ENCODE peak calls at places on chromosomes 12 and 14, in eight cellular contexts. R is endodermal cell, M is heart left ventricle, N is neural progenitor cell, Z is fibroblast of lung, T is Peyer's patch, Q is esophagus muscularis mucosa, B is left ventricle myocardium inferior. K is an unnamed sample.

GRCh38 chr14:31283153-31283552 is 75.6 kb upstream of the HECTD1 start:
- DNase-seq in T (no peak), Z (no peak), N (no peak), Q (no peak), B (no peak), M (no peak), R (no peak), K (no peak)

GRCh38 chr14:53470351-53471043 is 317.4 kb upstream of the DDHD1 start:
- DNase-seq in Z (peak), M (peak), N (no peak), B (peak), Q (no peak), T (no peak), R (peak), K (peak)

GRCh38 chr14:20262642-20263128 is 23.6 kb downstream of the OR11H4 start:
- DNase-seq in B (no peak), Q (no peak), T (no peak), R (peak), Z (peak), N (no peak), M (no peak), K (no peak)

GRCh38 chr14:31745741-31746140 is 184.5 kb downstream of the NUBPL start:
- DNase-seq in N (no peak), Q (no peak), M (no peak), Z (no peak), R (peak), B (no peak), T (no peak), K (no peak)

GRCh38 chr12:43425361-43425760 is 126.6 kb downstream of the ADAMTS20 start:
- DNase-seq in M (no peak), B (no peak), N (no peak), Z (no peak), T (no peak), Q (no peak), R (no peak), K (no peak)

GRCh38 chr12:71503579-71504470 is 64.2 kb downstream of the LGR5 start:
- DNase-seq in B (no peak), N (peak), R (no peak), T (no peak), Q (no peak), M (no peak), Z (no peak), K (no peak)

GRCh38 chr12:77337327-77337726 is 272.0 kb upstream of the E2F7 start:
- DNase-seq in N (peak), Z (no peak), M (no peak), Q (no peak), T (no peak), R (no peak), B (no peak), K (no peak)

GRCh38 chr12:75550401-75550851 is 39.0 kb upstream of the KRR1 start:
- DNase-seq in Z (no peak), N (no peak), R (no peak), Q (no peak), T (no peak), B (peak), M (peak), K (no peak)

GRCh38 chr12:91413591-91413990 is 231.0 kb upstream of the DCN start:
- DNase-seq in M (no peak), B (no peak), R (no peak), Q (no peak), N (no peak), T (no peak), Z (peak), K (peak)

GRCh38 chr14:54625158-54625557 is 58.2 kb downstream of the SAMD4A start:
- DNase-seq in M (no peak), T (no peak), B (no peak), Q (no peak), N (no peak), R (no peak), Z (peak), K (no peak)

GRCh38 chr12:946656-947055 is 2.8 kb downstream of the RAD52 start:
- DNase-seq in Q (no peak), N (no peak), B (no peak), T (no peak), R (no peak), Z (peak), M (no peak), K (no peak)

GRCh38 chr12:60172266-60172665 is 576.4 kb downstream of the SLC16A7 start:
- DNase-seq in M (no peak), R (no peak), Z (no peak), N (no peak), Q (no peak), B (no peak), T (no peak), K (no peak)

GRCh38 chr12:54984602-54985376 is at the start of gene TESPA1:
- DNase-seq in R (no peak), M (peak), T (peak), N (no peak), Z (no peak), Q (no peak), B (peak), K (no peak)

GRCh38 chr12:52361553-52361952 is 5.7 kb downstream of the KRT85 start:
- DNase-seq in M (no peak), Z (no peak), T (no peak), B (no peak), N (no peak), R (no peak), Q (no peak), K (no peak)

GRCh38 chr12:21026302-21026701 is 104.7 kb upstream of the SLCO1B1 start:
- DNase-seq in M (no peak), B (no peak), Z (no peak), R (no peak), N (no peak), T (no peak), Q (no peak), K (no peak)

GRCh38 chr14:90045608-90046007 is 16.2 kb upstream of the KCNK13 start:
- DNase-seq in T (no peak), N (no peak), B (no peak), Z (no peak), M (no peak), Q (no peak), R (no peak), K (no peak)

GRCh38 chr12:30822385-30823139 is 67.8 kb upstream of the CAPRIN2 start:
- DNase-seq in N (peak), Q (no peak), M (peak), Z (peak), B (peak), R (peak), T (peak), K (no peak)

GRCh38 chr14:52150162-52150561 is 81.3 kb upstream of the NID2 start:
- DNase-seq in B (no peak), Q (no peak), T (no peak), M (no peak), N (no peak), R (no peak), Z (no peak), K (no peak)

GRCh38 chr12:68745376-68745903 is 536 bp upstream of the SLC35E3 start:
- DNase-seq in R (no peak), Z (peak), Q (no peak), T (no peak), B (no peak), N (no peak), M (no peak), K (no peak)

GRCh38 chr14:86935241-86935640 is 1057.7 kb downstream of the GALC start:
- DNase-seq in N (no peak), Q (no peak), M (no peak), Z (no peak), T (no peak), B (no peak), R (no peak), K (peak)

GRCh38 chr12:1926274-1926673 is 7.8 kb upstream of the CACNA2D4 start:
- DNase-seq in R (peak), M (no peak), Z (no peak), N (no peak), B (no peak), Q (peak), T (no peak), K (no peak)

GRCh38 chr12:101935769-101936741 is 58.7 kb downstream of the DRAM1 start:
- DNase-seq in Q (no peak), N (no peak), M (peak), T (no peak), B (peak), Z (peak), R (peak), K (no peak)

GRCh38 chr12:4031703-4032291 is 158.6 kb upstream of the PARP11 start:
- DNase-seq in R (peak), M (no peak), Z (no peak), N (no peak), Q (no peak), T (no peak), B (peak), K (no peak)
- TF ChIP-seq CTCF in R (peak), M (no peak), Z (no peak), N (peak), Q (no peak), T (no peak), B (no peak), K (peak)

DNA sequence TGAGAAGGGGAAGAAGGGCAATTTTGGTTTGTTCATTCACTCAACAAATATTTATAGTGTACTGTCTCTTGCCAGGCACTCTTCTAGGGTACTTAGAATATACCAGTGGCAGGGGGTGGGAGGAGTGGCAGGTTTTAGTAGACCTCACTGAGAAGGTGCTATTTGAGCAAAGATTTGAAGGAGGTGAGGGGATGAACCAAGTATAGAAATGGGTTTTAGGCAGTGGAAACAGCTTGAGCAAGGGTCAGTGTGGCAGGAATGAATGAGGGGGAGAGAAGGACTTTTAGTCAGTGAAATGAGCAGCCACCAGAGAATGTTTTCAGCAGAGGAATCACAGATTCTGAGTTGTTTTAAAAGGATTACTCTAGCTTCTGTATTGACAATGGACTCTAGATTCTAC is 2.3 kb downstream of the PRIM1 start:
- DNase-seq in Q (no peak), M (no peak), R (no peak), B (no peak), N (no peak), Z (no peak), T (no peak), K (no peak)
- H3K4me3 ChIP-seq in Q (no peak), M (no peak), R (no peak), B (no peak), N (no peak), Z (no peak), T (no peak), K (no peak)

DNA sequence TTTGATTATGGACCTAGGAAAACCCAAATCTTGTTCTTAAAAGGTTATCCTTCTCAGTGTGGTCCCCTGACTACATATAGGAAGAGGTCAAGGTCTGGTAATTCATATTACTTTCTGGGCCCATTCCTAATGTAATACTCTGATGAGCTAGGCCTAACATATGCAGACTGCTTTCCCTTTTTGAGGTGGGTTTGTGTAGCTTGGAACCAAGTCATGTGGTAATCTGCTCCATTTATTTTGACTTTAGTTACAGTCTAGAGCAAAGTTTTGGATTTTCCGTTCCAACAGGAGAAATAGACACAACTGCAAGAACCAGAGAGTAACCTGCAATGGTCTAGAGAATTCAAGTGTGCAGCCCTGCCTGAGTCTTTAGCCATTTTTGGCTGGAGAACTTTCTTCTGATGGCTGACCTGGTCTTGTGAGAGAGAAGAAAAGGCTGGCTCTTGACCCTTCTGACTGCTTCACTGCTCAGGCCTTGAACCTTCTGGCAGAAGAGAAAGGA is 22.5 kb downstream of the TTC6 start:
- DNase-seq in T (no peak), N (no peak), M (no peak), Q (no peak), R (no peak), B (no peak), Z (no peak), K (no peak)
- TF ChIP-seq CTCF in T (no peak), N (no peak), M (no peak), Q (no peak), R (no peak), B (no peak), Z (no peak), K (no peak)

DNA sequence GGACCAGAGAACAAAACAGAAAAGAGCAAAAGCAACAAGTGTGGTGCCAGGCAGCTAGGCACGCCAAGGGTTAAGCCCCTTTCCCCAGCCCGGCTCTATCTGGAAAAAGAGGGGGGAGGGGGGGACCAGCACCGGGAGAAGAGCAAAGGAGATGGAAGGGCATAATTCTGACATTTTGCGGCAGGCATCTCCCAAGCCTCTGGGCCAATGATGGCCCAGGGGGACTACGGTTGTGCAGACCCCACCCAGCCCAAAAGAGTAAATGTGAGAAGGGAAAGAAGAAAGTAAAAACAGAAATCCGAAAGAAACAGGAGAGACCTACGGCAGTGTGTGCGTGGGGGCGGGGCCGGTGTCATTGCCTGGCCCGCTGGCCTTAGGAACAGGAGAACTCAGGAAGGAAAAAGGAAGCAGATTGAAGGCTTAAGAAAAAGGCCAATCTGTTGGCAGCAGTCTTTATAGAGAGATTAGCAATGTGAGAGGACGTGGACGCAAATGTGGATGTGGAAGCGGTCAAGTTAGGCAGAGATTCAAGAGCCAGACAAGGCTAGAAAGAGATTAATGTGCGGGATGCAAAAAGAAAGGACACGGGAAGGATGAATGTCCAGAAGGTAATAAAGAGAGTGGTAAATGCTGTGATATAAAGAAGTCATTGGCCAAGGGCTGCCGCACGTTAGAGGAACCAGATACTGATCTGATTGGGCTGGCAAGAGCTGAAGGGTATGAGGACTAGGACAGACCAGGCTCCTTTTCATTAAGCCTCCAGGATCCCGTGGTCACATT is 59.2 kb downstream of the DHRS2 start:
- DNase-seq in R (peak), B (peak), Q (no peak), T (no peak), Z (no peak), M (peak), N (peak), K (no peak)
- H3K4me3 ChIP-seq in R (peak), B (peak), Q (peak), T (peak), Z (no peak), M (peak), N (peak), K (peak)

GRCh38 chr12:111335811-111336210 is 33.1 kb downstream of the PHETA1 start:
- DNase-seq in B (no peak), N (no peak), T (no peak), R (no peak), M (no peak), Q (no peak), Z (no peak), K (no peak)
- TF ChIP-seq CTCF in B (no peak), N (no peak), T (no peak), R (no peak), M (no peak), Q (no peak), Z (no peak), K (no peak)

GRCh38 chr14:35336171-35337073 is 44.2 kb downstream of the PSMA6 start:
- DNase-seq in Q (peak), R (peak), T (peak), Z (peak), N (peak), M (peak), B (peak), K (peak)
- H3K4me3 ChIP-seq in Q (peak), R (no peak), T (peak), Z (no peak), N (no peak), M (peak), B (peak), K (no peak)

GRCh38 chr12:27523305-27523641 is 733 bp upstream of the PPFIBP1 start:
- DNase-seq in Q (no peak), B (no peak), T (no peak), Z (no peak), R (no peak), N (peak), M (no peak), K (no peak)

GRCh38 chr12:27525373-27525772 is 1.4 kb downstream of the PPFIBP1 start:
- DNase-seq in Z (peak), T (no peak), M (no peak), B (no peak), Q (no peak), N (peak), R (peak), K (no peak)

GRCh38 chr12:27524489-27524835 is 456 bp downstream of the PPFIBP1 start:
- DNase-seq in Z (no peak), N (no peak), M (no peak), R (no peak), Q (no peak), B (no peak), T (no peak), K (no peak)

GRCh38 chr12:27524839-27525238 is 833 bp downstream of the PPFIBP1 start:
- DNase-seq in N (no peak), M (no peak), T (peak), Z (peak), B (no peak), Q (no peak), R (no peak), K (no peak)

DNA sequence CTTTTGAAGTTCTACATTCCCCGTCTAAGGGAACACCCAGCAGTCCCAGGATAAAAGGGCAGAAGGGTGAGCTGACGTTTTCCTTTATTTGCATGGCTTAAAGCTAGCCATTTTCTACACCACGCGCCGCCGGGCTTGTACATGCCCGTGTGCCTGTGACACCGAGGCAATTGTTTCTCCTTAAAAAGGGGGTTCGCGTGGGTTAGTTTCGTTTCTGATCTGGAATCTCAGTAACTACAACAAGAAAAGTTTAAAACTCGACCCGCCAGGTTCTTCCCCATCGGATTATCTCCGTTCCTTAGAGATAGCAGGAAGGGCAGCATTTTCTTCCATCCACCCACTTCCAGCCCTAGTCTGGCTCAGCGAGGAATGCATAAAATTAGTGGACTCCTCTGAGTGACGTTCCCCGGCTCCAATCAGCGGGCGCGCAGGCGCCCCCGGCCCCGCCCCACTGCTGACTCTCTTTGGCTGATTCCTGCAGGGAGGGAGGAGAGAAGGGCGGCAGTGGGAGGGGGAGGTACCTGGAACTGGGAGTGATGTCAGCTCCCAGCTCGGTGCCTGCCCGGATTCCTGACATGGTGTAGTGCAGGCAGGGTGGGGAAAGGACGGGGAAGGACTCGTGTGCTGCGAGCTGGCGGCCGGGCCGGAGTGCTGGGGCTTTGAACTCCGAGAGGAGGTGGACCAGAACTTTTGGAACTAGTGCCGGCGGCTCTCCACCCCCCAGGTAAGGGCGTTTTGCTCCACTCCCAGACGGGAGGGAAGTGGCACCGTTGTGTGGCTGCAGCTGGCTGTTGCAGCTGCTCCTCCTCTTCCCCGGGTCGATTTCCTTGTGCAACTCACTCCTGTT is at the start of gene PPFIBP1:
- DNase-seq in R (peak), T (peak), M (peak), Z (peak), Q (peak), N (peak), B (peak), K (peak)
- TF ChIP-seq CTCF in R (peak), T (no peak), M (peak), Z (peak), Q (peak), N (peak), B (peak), K (peak)

GRCh38 chr12:132141976-132142678 is 2.0 kb downstream of the DDX51 start:
- DNase-seq in Q (no peak), M (peak), T (no peak), R (no peak), B (no peak), N (no peak), Z (no peak), K (no peak)
- H3K4me3 ChIP-seq in Q (no peak), M (no peak), T (no peak), R (no peak), B (peak), N (no peak), Z (no peak), K (no peak)

DNA sequence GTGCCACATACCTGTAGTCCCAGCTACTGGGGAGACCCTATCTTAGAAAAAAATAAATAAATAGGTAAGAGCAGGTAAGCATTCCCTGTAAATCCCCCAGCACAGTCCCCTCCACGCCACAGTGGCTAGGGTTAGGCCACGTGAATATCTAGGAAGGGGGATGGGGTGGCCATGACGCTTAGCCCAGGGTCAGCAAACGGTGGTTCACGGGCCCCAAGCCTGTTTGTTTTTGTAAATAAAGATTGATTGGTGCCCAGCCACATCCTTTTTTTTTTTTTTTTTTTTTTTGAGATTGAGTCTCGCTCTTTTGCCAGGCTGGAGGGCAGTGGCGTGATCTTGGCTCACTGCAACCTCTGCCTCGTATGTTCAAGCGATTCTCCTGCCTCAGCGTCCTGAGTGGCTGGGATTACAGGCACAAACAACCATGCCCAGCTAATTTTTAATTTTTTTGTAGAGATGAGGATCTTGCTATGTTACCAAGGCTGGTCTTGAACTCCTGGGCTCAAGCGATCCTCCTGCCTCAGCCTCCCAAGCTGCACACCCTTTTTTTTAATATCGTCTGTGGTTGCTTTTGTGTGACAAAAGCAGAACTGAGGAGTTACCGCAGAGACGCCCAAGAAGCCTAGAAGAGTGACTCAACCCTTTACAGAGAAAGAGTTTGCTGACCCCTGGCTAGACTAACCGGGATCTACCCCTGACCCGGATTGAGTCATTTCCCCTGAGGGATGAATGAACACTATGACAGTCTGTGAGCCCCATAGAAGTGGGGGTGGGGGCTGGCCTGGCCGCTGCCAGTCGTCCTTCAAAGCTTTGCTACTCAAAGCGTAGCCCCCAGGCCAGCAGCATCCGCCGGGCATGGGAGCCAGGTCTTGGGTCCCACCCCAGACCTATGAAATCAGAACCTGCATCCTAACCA is 113.7 kb upstream of the NCOR2 start:
- DNase-seq in M (peak), B (peak), N (peak), Q (peak), Z (peak), T (no peak), R (peak), K (no peak)
- TF ChIP-seq CTCF in M (peak), B (peak), N (peak), Q (peak), Z (peak), T (peak), R (peak), K (peak)

K was measured in retinal pigment epithelial cell.